ENCODE peak calls at places on chromosomes 13 and 19, in four cellular contexts. T is heart left ventricle, K is nephron progenitor cell, Q is endothelial cell. M is an unnamed sample.

GRCh38 chr13:79776538-79776937 is 295.6 kb downstream of the NDFIP2 start:
- DNase-seq in T (no peak), K (no peak), Q (no peak), M (no peak)

GRCh38 chr13:40456979-40457553 is 209.4 kb downstream of the FOXO1 start:
- DNase-seq in Q (no peak), T (no peak), K (no peak), M (no peak)

GRCh38 chr13:97834255-97834654 is 119.2 kb upstream of the IPO5 start:
- DNase-seq in K (no peak), T (no peak), Q (no peak), M (no peak)

GRCh38 chr19:23440791-23441190 is 45.5 kb upstream of the ZNF91 start:
- DNase-seq in T (no peak), K (peak; percentile 10), Q (no peak), M (no peak)

GRCh38 chr13:62418872-62419271 is 1003.2 kb upstream of the PCDH20 start:
- DNase-seq in Q (no peak), K (no peak), T (no peak), M (no peak)

GRCh38 chr13:25574437-25575426 is 203.0 kb downstream of the ATP8A2 start:
- DNase-seq in T (peak; percentile 75), K (peak; percentile 86), Q (peak; percentile 89), M (peak; percentile 60)

GRCh38 chr13:97182065-97182890 is 39.9 kb upstream of the MBNL2 start:
- DNase-seq in Q (no peak), K (no peak), T (no peak), M (no peak)

GRCh38 chr13:33487575-33488243 is 202.2 kb upstream of the STARD13 start:
- DNase-seq in K (no peak), T (no peak), Q (no peak), M (peak; percentile 21)

GRCh38 chr19:12946092-12946845 is 607 bp downstream of the RAD23A start:
- DNase-seq in Q (peak; percentile 87), T (peak; percentile 68), K (peak; percentile 82), M (peak; percentile 94)

GRCh38 chr19:15161028-15161984 is 39.5 kb downstream of the NOTCH3 start:
- DNase-seq in T (no peak), K (peak; percentile 42), Q (no peak), M (peak; percentile 74)

GRCh38 chr13:91078093-91078679 is 269.3 kb upstream of the MIR17HG start:
- DNase-seq in K (no peak), T (no peak), Q (no peak), M (no peak)
- TF ChIP-seq CTCF in K (peak; percentile 42), T (peak; percentile 30), Q (peak; percentile 69), M (no peak)

GRCh38 chr19:359653-359925 is 15.0 kb upstream of the MIER2 start:
- DNase-seq in T (no peak), Q (no peak), K (no peak), M (no peak)
- TF ChIP-seq CTCF in T (no peak), Q (no peak), K (no peak), M (no peak)

DNA sequence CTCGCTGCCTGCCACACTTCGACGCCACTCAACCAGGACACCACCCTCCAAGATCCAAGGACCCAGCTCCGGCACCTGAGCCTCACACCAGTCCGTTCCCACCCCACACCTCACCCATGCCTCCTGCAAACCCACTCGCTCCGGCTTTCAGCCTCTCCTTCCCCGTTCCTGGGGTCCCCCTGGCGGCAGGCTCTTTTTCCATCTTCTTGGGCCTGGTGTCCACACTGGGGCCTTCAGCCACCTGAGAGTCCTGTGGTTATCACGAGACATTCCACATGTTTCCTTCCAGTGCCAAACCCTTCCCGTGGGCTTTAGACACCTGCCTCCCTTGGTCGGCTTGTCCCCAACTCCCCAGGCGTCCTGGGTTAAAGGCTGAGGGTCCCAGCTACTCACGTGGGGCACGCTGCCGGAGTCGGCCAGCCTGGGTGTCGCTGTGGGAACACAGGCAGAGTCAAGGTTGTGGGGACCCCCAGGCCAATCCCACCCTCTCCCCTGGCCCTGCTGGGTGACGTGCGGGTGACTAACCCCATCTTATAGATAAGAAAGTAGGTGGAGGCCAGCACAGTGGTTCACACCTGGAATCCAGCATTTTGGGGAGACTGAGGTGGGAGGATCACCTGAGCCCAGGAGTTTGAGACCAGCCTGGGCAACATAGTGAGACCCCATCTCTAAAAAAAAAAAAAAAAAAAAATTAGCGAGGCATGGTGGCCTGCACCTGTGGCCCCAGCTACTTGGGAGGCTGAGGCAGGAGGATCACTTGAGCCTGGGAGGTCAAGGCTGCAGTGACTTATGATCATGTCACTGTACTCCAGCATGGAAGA is 2.0 kb downstream of the JSRP1 start:
- DNase-seq in T (no peak), Q (peak; percentile 82), K (peak; percentile 71), M (no peak)
- TF ChIP-seq CTCF in T (no peak), Q (no peak), K (peak; percentile 47), M (peak; percentile 26)

GRCh38 chr19:48394331-48395169 is 1.1 kb downstream of the GRIN2D start:
- DNase-seq in K (no peak), Q (no peak), T (no peak), M (peak; percentile 85)

GRCh38 chr19:48395170-48395455 is 1.6 kb downstream of the GRIN2D start:
- DNase-seq in T (no peak), K (no peak), Q (no peak), M (no peak)

GRCh38 chr19:48393559-48394330 is at the start of gene GRIN2D:
- DNase-seq in T (no peak), K (peak; percentile 71), Q (peak; percentile 54), M (no peak)

GRCh38 chr19:48391100-48392005 is at the start of gene KDELR1:
- DNase-seq in T (peak; percentile 80), K (peak; percentile 84), Q (peak; percentile 87), M (peak; percentile 95)

DNA sequence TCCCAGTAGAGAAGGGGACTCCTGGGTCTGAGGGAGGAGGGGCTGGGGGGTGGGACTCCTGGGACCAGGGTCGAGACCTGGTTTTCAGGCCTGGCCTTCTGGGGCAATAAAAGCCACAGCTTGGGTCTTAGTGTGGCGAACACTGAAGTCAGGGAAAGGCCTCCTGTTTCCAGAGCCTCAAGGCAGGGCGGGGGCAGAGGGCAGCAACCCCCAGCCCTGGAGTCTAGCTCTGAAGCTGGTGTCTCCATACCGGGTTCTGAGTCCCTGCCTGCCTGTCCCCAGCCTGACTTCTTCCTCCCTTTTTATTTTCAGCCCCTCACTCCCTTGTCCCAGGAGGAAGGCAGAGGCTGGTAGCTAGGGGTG is 291 bp upstream of the GRIN2D start:
- DNase-seq in T (no peak), K (no peak), Q (no peak), M (no peak)
- TF ChIP-seq CTCF in T (no peak), K (no peak), Q (no peak), M (no peak)